ENCODE peak calls at places on chromosome 11, in seven cellular contexts. Q is HCT116, V is K562, O is astrocyte, Y is mammary epithelial cell, P is H9, G is IMR-90. M is an unnamed sample. For H3K27me3, the result is how much of the 10 kb centered on the place peaks cover.

GRCh38 chr11:72111803-72112540 is 523 bp downstream of the ANAPC15 start:
- DNase-seq in Q (peak), V (peak), O (peak), Y (peak), P (peak), G (peak), M (peak)

GRCh38 chr11:12019337-12019736 is 10.9 kb upstream of the DKK3 start:
- DNase-seq in Q (no peak), V (no peak), O (peak), Y (peak), P (no peak), G (peak), M (no peak)

GRCh38 chr11:74449369-74449931 is 17.9 kb downstream of the KCNE3 start:
- DNase-seq in Q (peak), V (peak), O (peak), Y (peak), P (peak), G (peak), M (peak)

GRCh38 chr11:66008468-66009101 is 3.2 kb upstream of the CST6 start:
- DNase-seq in Q (no peak), V (no peak), O (no peak), Y (peak), P (no peak), G (no peak), M (no peak)

GRCh38 chr11:119481021-119481666 is 58.2 kb upstream of the THY1 start:
- DNase-seq in Q (no peak), V (peak), O (peak), Y (peak), P (peak), G (peak), M (peak)

GRCh38 chr11:35815556-35816315 is 128.1 kb upstream of the LDLRAD3 start:
- DNase-seq in Q (no peak), V (no peak), O (no peak), Y (no peak), P (no peak), G (peak), M (no peak)

GRCh38 chr11:26622201-26622600 is 50.1 kb upstream of the MUC15 start:
- DNase-seq in Q (no peak), V (no peak), O (no peak), Y (peak), P (no peak), G (no peak), M (no peak)

GRCh38 chr11:115500547-115501503 is 3.4 kb downstream of the CADM1 start:
- DNase-seq in Q (no peak), V (no peak), O (no peak), Y (peak), P (no peak), G (no peak), M (no peak)

GRCh38 chr11:15683528-15683927 is 568.8 kb downstream of the INSC start:
- DNase-seq in Q (no peak), V (no peak), O (no peak), Y (no peak), P (no peak), G (no peak), M (no peak)

GRCh38 chr11:14336507-14337503 is 22.2 kb downstream of the RRAS2 start:
- DNase-seq in Q (peak), V (peak), O (peak), Y (peak), P (no peak), G (peak), M (no peak)

GRCh38 chr11:119716475-119717057 is 12.4 kb downstream of the NECTIN1 start:
- DNase-seq in Q (no peak), V (no peak), O (no peak), Y (no peak), P (no peak), G (peak), M (no peak)

GRCh38 chr11:12149672-12150225 is 39.4 kb downstream of the MICAL2 start:
- DNase-seq in Q (no peak), V (peak), O (peak), Y (no peak), P (no peak), G (peak), M (no peak)

GRCh38 chr11:15826826-15827225 is 529.5 kb downstream of the SOX6 start:
- DNase-seq in Q (peak), V (peak), O (no peak), Y (peak), P (peak), G (no peak), M (peak)

GRCh38 chr11:120027546-120028180 is 110.2 kb downstream of the TRIM29 start:
- DNase-seq in Q (no peak), V (no peak), O (no peak), Y (no peak), P (peak), G (no peak), M (peak)

GRCh38 chr11:19742595-19743292 is 30.1 kb downstream of the NAV2 start:
- DNase-seq in Q (peak), V (peak), O (peak), Y (peak), P (peak), G (peak), M (peak)

GRCh38 chr11:37710031-37710430 is 1112.0 kb upstream of the RAG2 start:
- DNase-seq in Q (no peak), V (no peak), O (peak), Y (no peak), P (no peak), G (peak), M (no peak)

GRCh38 chr11:11968511-11969280 is 39.7 kb downstream of the DKK3 start:
- DNase-seq in Q (no peak), V (no peak), O (no peak), Y (no peak), P (no peak), G (peak), M (no peak)

GRCh38 chr11:103609117-103610066 is 427.0 kb upstream of the DDI1 start:
- DNase-seq in Q (peak), V (no peak), O (peak), Y (peak), P (peak), G (peak), M (no peak)

GRCh38 chr11:75099635-75100034 is 3.0 kb upstream of the OR2AT4 start:
- DNase-seq in Q (no peak), V (no peak), O (no peak), Y (no peak), P (no peak), G (no peak), M (no peak)

GRCh38 chr11:62666259-62666926 is 1.3 kb downstream of the CSKMT start:
- DNase-seq in Q (no peak), V (no peak), O (no peak), Y (no peak), P (no peak), G (no peak), M (no peak)

GRCh38 chr11:78465169-78465942 is 47.7 kb upstream of the GAB2 start:
- DNase-seq in Q (no peak), V (no peak), O (no peak), Y (no peak), P (no peak), G (no peak), M (no peak)

GRCh38 chr11:5310423-5310822 is 8.7 kb upstream of the OR51B4 start:
- DNase-seq in Q (no peak), V (no peak), O (no peak), Y (no peak), P (no peak), G (no peak), M (no peak)

DNA sequence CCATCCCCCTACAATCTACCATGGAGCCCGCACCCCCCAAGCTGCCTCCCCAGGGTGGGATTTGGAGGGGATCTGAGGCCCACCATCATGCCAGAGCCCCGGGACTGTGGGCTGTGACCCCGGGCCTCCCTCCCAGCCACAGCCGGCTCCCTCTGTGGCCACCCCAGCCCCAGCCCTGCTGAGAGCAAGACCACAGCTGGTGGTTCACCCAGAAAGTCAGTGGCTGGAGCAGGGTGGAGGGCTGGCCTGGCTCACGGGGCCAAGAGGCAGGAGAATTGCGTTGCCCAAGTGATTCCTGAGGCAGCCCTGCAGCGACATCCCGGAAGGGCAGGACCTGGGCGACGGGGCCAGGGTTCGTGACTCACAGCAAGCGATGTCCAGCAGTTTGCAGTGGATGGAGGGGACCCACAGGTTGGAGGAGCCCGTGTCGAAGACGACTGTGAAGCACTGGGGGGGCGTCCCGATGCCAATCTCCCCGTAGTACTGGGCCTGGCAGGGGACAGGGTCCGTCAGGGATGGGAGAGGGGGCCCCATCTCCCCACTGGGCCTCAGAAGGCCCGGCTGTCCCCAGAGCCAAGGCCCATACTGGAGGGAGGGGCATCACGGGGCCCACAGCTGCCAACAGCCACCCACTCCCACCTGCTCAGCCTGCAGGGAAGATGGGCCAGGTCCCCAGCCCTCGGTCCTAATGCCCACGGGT is 4.4 kb downstream of the CTSD start:
- DNase-seq in Q (no peak), V (no peak), O (no peak), Y (no peak), P (no peak), G (no peak), M (no peak)
- H3K27me3 ChIP-seq in Q (under half), V (under half), O (under half), Y (under half), P (under half), G (under half), M (under half)

DNA sequence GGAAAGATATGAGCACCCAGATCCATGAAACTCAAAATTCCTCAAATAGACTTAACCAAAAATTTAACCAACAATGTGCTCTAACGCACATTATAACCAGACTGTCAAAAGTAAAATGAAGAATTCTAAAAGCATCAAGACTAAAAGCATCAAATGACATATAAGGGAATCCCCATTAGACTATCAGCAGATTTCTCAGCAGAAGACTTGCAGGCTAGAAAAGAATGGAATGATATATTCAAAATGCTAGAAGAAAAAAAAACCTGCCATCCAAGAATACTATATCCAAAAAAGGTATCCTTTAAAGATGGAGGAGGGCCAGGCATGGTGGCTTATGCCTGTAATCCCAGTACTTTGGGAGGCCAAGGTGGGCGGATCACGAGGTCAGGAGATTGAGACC is 117.5 kb upstream of the UBASH3B start:
- DNase-seq in Q (no peak), V (no peak), O (no peak), Y (no peak), P (no peak), G (no peak), M (no peak)
- H3K9ac ChIP-seq in Q (no peak), V (no peak), O (no peak), Y (no peak), P (no peak), G (no peak), M (no peak)

DNA sequence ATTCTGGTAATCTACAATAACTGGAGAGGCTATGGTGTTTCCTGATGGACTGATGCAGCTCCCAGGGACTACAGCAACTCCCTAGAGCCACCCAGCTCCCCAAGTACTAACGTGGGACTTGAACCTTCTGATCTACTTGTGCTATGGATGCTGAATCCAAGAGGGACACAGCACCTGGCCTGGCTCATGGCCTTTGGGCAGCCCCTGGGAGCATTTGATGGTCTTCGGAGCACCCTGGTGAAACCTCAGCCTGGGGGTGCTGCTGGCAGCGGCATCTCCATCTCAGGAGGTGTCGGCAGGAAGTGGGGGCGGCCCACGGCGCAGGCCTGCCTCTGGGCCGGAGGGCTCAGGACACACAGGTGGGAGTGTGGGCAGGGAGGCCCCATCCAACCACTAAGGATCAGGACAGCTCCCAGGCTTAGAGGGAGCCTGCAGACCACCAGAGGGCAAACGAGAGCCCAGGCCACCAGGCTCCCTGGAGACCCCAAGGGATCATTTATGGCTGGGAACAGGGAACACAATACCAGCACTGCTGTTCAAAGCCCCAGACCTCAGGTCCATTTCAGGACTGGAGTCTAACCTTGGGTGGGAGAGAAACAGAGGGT is 8.7 kb downstream of the EHD1 start:
- DNase-seq in Q (no peak), V (no peak), O (no peak), Y (no peak), P (no peak), G (no peak), M (no peak)
- TF ChIP-seq CTCF in Q (no peak), V (peak), O (peak), Y (no peak), P (peak), G (peak), M (no peak)

GRCh38 chr11:18700375-18700774 is 1.8 kb downstream of the TMEM86A start:
- DNase-seq in Q (no peak), V (no peak), O (no peak), Y (peak), P (no peak), G (peak), M (no peak)

GRCh38 chr11:18698341-18699268 is at the start of gene TMEM86A:
- DNase-seq in Q (peak), V (peak), O (peak), Y (peak), P (peak), G (peak), M (peak)

GRCh38 chr11:18699848-18700261 is 1.3 kb downstream of the TMEM86A start:
- DNase-seq in Q (no peak), V (no peak), O (no peak), Y (no peak), P (no peak), G (no peak), M (no peak)

GRCh38 chr11:18700872-18701271 is 2.3 kb downstream of the TMEM86A start:
- DNase-seq in Q (no peak), V (no peak), O (no peak), Y (no peak), P (no peak), G (no peak), M (no peak)

GRCh38 chr11:18699269-18699596 is 654 bp downstream of the TMEM86A start:
- DNase-seq in Q (no peak), V (no peak), O (no peak), Y (no peak), P (no peak), G (no peak), M (no peak)
- H3K27me3 ChIP-seq in Q (under half), V (under half), O (under half), Y (under half), P (under half), G (under half), M (under half)

GRCh38 chr11:96257036-96257435 is 86.0 kb downstream of the MAML2 start:
- DNase-seq in Q (no peak), V (no peak), O (no peak), Y (no peak), P (no peak), G (no peak), M (no peak)
- H3K9ac ChIP-seq in Q (no peak), V (no peak), O (no peak), Y (no peak), P (no peak), G (no peak), M (no peak)

DNA sequence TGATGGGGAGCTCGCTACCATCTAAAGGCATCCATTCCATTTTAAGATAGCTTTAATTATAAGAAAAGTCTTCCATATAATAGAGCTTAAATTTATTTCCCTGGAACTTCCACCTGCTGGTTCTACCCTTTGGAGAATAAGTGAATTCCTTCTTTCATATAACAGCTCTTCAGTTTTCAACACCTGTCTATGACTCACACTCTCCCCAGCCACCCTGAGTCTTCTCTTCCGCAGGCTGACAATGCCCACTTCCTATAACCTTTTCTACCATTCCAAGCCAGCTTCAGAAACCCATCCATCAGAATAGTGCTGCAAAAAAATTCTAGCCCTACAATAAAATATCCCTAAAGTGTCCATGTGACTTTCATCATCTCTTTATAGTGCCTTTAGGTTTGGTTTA is 178.7 kb downstream of the DSCAML1 start:
- DNase-seq in Q (no peak), V (no peak), O (no peak), Y (no peak), P (no peak), G (no peak), M (no peak)
- TF ChIP-seq CTCF in Q (no peak), V (no peak), O (no peak), Y (no peak), P (no peak), G (no peak), M (no peak)